ENCODE peak calls at places on chromosome 21, in five cellular contexts. One of them, this sample, is unnamed.

GRCh38 chr21:45530423-45531113 is 11.7 kb downstream of the SLC19A1 start:
- DNase-seq in pancreas: peak; percentile 11
- DNase-seq in left ventricle myocardium inferior: peak; percentile 7
- DNase-seq in AG04450: no peak
- DNase-seq in bronchial epithelial cell: no peak
- DNase-seq in this sample: no peak

GRCh38 chr21:46618738-46619369 is 14.0 kb upstream of the S100B start:
- DNase-seq in pancreas: no peak
- DNase-seq in left ventricle myocardium inferior: no peak
- DNase-seq in AG04450: no peak
- DNase-seq in bronchial epithelial cell: no peak
- DNase-seq in this sample: no peak

GRCh38 chr21:44011774-44012473 is at the start of gene TRAPPC10:
- DNase-seq in pancreas: peak; percentile 76
- DNase-seq in left ventricle myocardium inferior: peak; percentile 88
- DNase-seq in AG04450: peak; percentile 37
- DNase-seq in bronchial epithelial cell: peak; percentile 58
- DNase-seq in this sample: peak; percentile 49

GRCh38 chr21:37974081-37974480 is 57.8 kb upstream of the KCNJ6 start:
- DNase-seq in pancreas: no peak
- DNase-seq in left ventricle myocardium inferior: no peak
- DNase-seq in AG04450: no peak
- DNase-seq in bronchial epithelial cell: peak; percentile 15
- DNase-seq in this sample: peak; percentile 11

GRCh38 chr21:44360174-44360573 is 6.8 kb downstream of the TRPM2 start:
- DNase-seq in pancreas: no peak
- DNase-seq in left ventricle myocardium inferior: no peak
- DNase-seq in AG04450: no peak
- DNase-seq in bronchial epithelial cell: no peak
- DNase-seq in this sample: no peak

GRCh38 chr21:31284797-31285397 is 59.2 kb downstream of the TIAM1 start:
- DNase-seq in pancreas: no peak
- DNase-seq in left ventricle myocardium inferior: no peak
- DNase-seq in AG04450: no peak
- DNase-seq in bronchial epithelial cell: peak; percentile 55
- DNase-seq in this sample: no peak

GRCh38 chr21:15365751-15366392 is 301.1 kb upstream of the NRIP1 start:
- DNase-seq in pancreas: no peak
- DNase-seq in left ventricle myocardium inferior: no peak
- DNase-seq in AG04450: no peak
- DNase-seq in bronchial epithelial cell: peak; percentile 22
- DNase-seq in this sample: no peak

GRCh38 chr21:46126321-46127238 is 28.7 kb downstream of the COL6A2 start:
- DNase-seq in pancreas: peak; percentile 10
- DNase-seq in left ventricle myocardium inferior: no peak
- DNase-seq in AG04450: no peak
- DNase-seq in bronchial epithelial cell: no peak
- DNase-seq in this sample: no peak

GRCh38 chr21:29145354-29145782 is 14.9 kb downstream of the MAP3K7CL start:
- DNase-seq in pancreas: no peak
- DNase-seq in left ventricle myocardium inferior: no peak
- DNase-seq in AG04450: peak; percentile 73
- DNase-seq in bronchial epithelial cell: peak; percentile 98
- DNase-seq in this sample: peak; percentile 81

GRCh38 chr21:26106562-26106961 is 64.0 kb downstream of the APP start:
- DNase-seq in pancreas: no peak
- DNase-seq in left ventricle myocardium inferior: no peak
- DNase-seq in AG04450: no peak
- DNase-seq in bronchial epithelial cell: no peak
- DNase-seq in this sample: no peak

GRCh38 chr21:44083631-44084291 is 23.4 kb upstream of the PWP2 start:
- DNase-seq in pancreas: no peak
- DNase-seq in left ventricle myocardium inferior: no peak
- DNase-seq in AG04450: no peak
- DNase-seq in bronchial epithelial cell: peak; percentile 6
- DNase-seq in this sample: no peak

GRCh38 chr21:46112731-46113215 is 14.9 kb downstream of the COL6A2 start:
- DNase-seq in pancreas: peak; percentile 8
- DNase-seq in left ventricle myocardium inferior: no peak
- DNase-seq in AG04450: no peak
- DNase-seq in bronchial epithelial cell: no peak
- DNase-seq in this sample: no peak

GRCh38 chr21:44058652-44058964 is 46.5 kb downstream of the TRAPPC10 start:
- DNase-seq in pancreas: no peak
- DNase-seq in left ventricle myocardium inferior: no peak
- DNase-seq in AG04450: no peak
- DNase-seq in bronchial epithelial cell: no peak
- DNase-seq in this sample: no peak

GRCh38 chr21:46129846-46130651 is 25.3 kb downstream of the FTCD start:
- DNase-seq in pancreas: no peak
- DNase-seq in left ventricle myocardium inferior: peak; percentile 14
- DNase-seq in AG04450: no peak
- DNase-seq in bronchial epithelial cell: no peak
- DNase-seq in this sample: no peak

GRCh38 chr21:46160563-46161179 is 5.3 kb upstream of the FTCD start:
- DNase-seq in pancreas: peak; percentile 14
- DNase-seq in left ventricle myocardium inferior: no peak
- DNase-seq in AG04450: no peak
- DNase-seq in bronchial epithelial cell: no peak
- DNase-seq in this sample: no peak

GRCh38 chr21:29893687-29894086 is 46.1 kb downstream of the GRIK1 start:
- DNase-seq in pancreas: no peak
- DNase-seq in left ventricle myocardium inferior: no peak
- DNase-seq in AG04450: no peak
- DNase-seq in bronchial epithelial cell: peak; percentile 67
- DNase-seq in this sample: no peak

GRCh38 chr21:24224411-24224810 is 1382.9 kb downstream of the MRPL39 start:
- DNase-seq in pancreas: no peak
- DNase-seq in left ventricle myocardium inferior: no peak
- DNase-seq in AG04450: no peak
- DNase-seq in bronchial epithelial cell: peak; percentile 69
- DNase-seq in this sample: no peak

GRCh38 chr21:25127811-25128210 is 479.5 kb downstream of the MRPL39 start:
- DNase-seq in pancreas: no peak
- DNase-seq in left ventricle myocardium inferior: no peak
- DNase-seq in AG04450: no peak
- DNase-seq in bronchial epithelial cell: no peak
- DNase-seq in this sample: no peak

GRCh38 chr21:16533692-16534407 is 804.1 kb downstream of the USP25 start:
- DNase-seq in pancreas: no peak
- DNase-seq in left ventricle myocardium inferior: no peak
- DNase-seq in AG04450: no peak
- DNase-seq in bronchial epithelial cell: no peak
- DNase-seq in this sample: peak; percentile 32

GRCh38 chr21:44380876-44381275 is 27.5 kb downstream of the TRPM2 start:
- DNase-seq in pancreas: no peak
- DNase-seq in left ventricle myocardium inferior: no peak
- DNase-seq in AG04450: no peak
- DNase-seq in bronchial epithelial cell: no peak
- DNase-seq in this sample: no peak

GRCh38 chr21:21029159-21029558 is 30.9 kb downstream of the NCAM2 start:
- DNase-seq in pancreas: no peak
- DNase-seq in left ventricle myocardium inferior: no peak
- DNase-seq in AG04450: no peak
- DNase-seq in bronchial epithelial cell: no peak
- DNase-seq in this sample: peak; percentile 21

GRCh38 chr21:31873275-31873695 is 465 bp downstream of the HUNK start:
- DNase-seq in pancreas: peak; percentile 33
- DNase-seq in left ventricle myocardium inferior: no peak
- DNase-seq in AG04450: no peak
- DNase-seq in bronchial epithelial cell: no peak
- DNase-seq in this sample: no peak

GRCh38 chr21:36060159-36060921 is at the start of gene SETD4:
- DNase-seq in pancreas: peak; percentile 88
- DNase-seq in left ventricle myocardium inferior: peak; percentile 92
- DNase-seq in AG04450: peak; percentile 80
- DNase-seq in bronchial epithelial cell: peak; percentile 87
- DNase-seq in this sample: peak; percentile 75

GRCh38 chr21:17660449-17660848 is 47.7 kb upstream of the BTG3 start:
- DNase-seq in pancreas: no peak
- DNase-seq in left ventricle myocardium inferior: no peak
- DNase-seq in AG04450: no peak
- DNase-seq in bronchial epithelial cell: peak; percentile 66
- DNase-seq in this sample: no peak

GRCh38 chr21:37331411-37331810 is 35.2 kb upstream of the DYRK1A start:
- DNase-seq in pancreas: no peak
- DNase-seq in left ventricle myocardium inferior: no peak
- DNase-seq in AG04450: no peak
- DNase-seq in bronchial epithelial cell: no peak
- DNase-seq in this sample: no peak

GRCh38 chr21:37593740-37594471 is 227.3 kb downstream of the DYRK1A start:
- DNase-seq in pancreas: no peak
- DNase-seq in left ventricle myocardium inferior: no peak
- DNase-seq in AG04450: no peak
- DNase-seq in bronchial epithelial cell: no peak
- DNase-seq in this sample: no peak

GRCh38 chr21:45644041-45644906 is 749 bp downstream of the PCBP3 start:
- DNase-seq in pancreas: no peak
- DNase-seq in left ventricle myocardium inferior: no peak
- DNase-seq in AG04450: no peak
- DNase-seq in bronchial epithelial cell: no peak
- DNase-seq in this sample: no peak

GRCh38 chr21:45768011-45768740 is 124.7 kb downstream of the PCBP3 start:
- DNase-seq in pancreas: no peak
- DNase-seq in left ventricle myocardium inferior: no peak
- DNase-seq in AG04450: no peak
- DNase-seq in bronchial epithelial cell: no peak
- DNase-seq in this sample: no peak

GRCh38 chr21:38511662-38512243 is 13.5 kb upstream of the ERG start:
- DNase-seq in pancreas: no peak
- DNase-seq in left ventricle myocardium inferior: no peak
- DNase-seq in AG04450: no peak
- DNase-seq in bronchial epithelial cell: no peak
- DNase-seq in this sample: no peak

GRCh38 chr21:31668651-31669491 is 9.4 kb downstream of the SOD1 start:
- DNase-seq in pancreas: no peak
- DNase-seq in left ventricle myocardium inferior: no peak
- DNase-seq in AG04450: no peak
- DNase-seq in bronchial epithelial cell: peak; percentile 50
- DNase-seq in this sample: no peak

DNA sequence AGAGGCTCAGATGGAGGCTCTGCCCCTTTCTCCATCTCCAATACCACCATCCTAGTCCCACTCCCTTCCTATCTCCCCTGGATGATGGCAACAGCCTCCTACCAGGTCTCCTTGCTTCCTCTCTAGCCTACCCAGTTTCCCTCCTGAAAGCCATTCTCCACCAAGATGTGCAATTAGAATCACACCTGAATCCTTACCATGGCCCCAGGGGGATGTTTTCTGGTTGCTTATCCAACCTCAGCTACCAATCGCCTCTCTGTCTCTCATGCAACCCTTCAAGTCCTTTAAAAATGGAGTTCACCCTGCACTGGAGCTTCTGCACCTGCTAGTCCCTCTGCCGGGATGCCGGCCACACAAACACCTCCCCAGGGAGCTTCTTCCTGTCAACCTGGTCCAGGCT is 2.9 kb downstream of the RCAN1 start:
- DNase-seq in pancreas: no peak
- DNase-seq in left ventricle myocardium inferior: no peak
- DNase-seq in AG04450: no peak
- DNase-seq in bronchial epithelial cell: no peak
- DNase-seq in this sample: no peak
- H3K4me3 ChIP-seq in pancreas: no peak overlapping the region
- H3K4me3 ChIP-seq in left ventricle myocardium inferior: no peak overlapping the region
- H3K4me3 ChIP-seq in AG04450: no peak overlapping the region
- H3K4me3 ChIP-seq in bronchial epithelial cell: no peak overlapping the region
- H3K4me3 ChIP-seq in this sample: no peak overlapping the region

DNA sequence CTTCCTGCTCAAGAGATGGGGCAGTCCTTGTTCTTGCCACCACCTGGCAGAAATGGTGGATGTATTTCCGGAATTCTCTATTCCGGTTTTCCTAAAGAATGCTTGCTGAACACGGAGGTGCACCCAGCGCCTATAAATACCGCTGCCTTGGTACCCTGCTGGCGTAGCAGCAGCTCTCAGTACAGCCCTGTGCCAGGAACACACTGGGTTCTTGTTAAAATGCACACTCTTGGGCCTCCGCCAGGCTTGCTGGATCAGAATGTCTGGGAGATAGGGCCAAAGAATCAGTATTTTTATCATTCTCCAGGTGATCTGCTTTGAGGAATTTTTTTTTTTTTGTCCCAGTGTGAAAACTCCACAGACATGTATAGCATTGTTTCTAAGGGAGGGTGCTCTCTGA is 54.2 kb downstream of the IGSF5 start:
- DNase-seq in pancreas: no peak
- DNase-seq in left ventricle myocardium inferior: peak; percentile 52
- DNase-seq in AG04450: no peak
- DNase-seq in bronchial epithelial cell: no peak
- DNase-seq in this sample: no peak
- H3K4me3 ChIP-seq in pancreas: no peak overlapping the region
- H3K4me3 ChIP-seq in left ventricle myocardium inferior: peak overlapping the region; percentile 23
- H3K4me3 ChIP-seq in AG04450: no peak overlapping the region
- H3K4me3 ChIP-seq in bronchial epithelial cell: no peak overlapping the region
- H3K4me3 ChIP-seq in this sample: no peak overlapping the region

GRCh38 chr21:42746593-42747266 is 93.3 kb downstream of the PDE9A start:
- DNase-seq in pancreas: peak; percentile 41
- DNase-seq in left ventricle myocardium inferior: peak; percentile 46
- DNase-seq in AG04450: no peak
- DNase-seq in bronchial epithelial cell: no peak
- DNase-seq in this sample: no peak

GRCh38 chr21:42747267-42747701 is 93.9 kb downstream of the PDE9A start:
- DNase-seq in pancreas: no peak
- DNase-seq in left ventricle myocardium inferior: no peak
- DNase-seq in AG04450: no peak
- DNase-seq in bronchial epithelial cell: no peak
- DNase-seq in this sample: no peak

GRCh38 chr21:42748620-42749176 is 95.3 kb downstream of the PDE9A start:
- DNase-seq in pancreas: no peak
- DNase-seq in left ventricle myocardium inferior: no peak
- DNase-seq in AG04450: no peak
- DNase-seq in bronchial epithelial cell: no peak
- DNase-seq in this sample: no peak

GRCh38 chr21:42749226-42749625 is 95.8 kb downstream of the PDE9A start:
- DNase-seq in pancreas: no peak
- DNase-seq in left ventricle myocardium inferior: no peak
- DNase-seq in AG04450: no peak
- DNase-seq in bronchial epithelial cell: no peak
- DNase-seq in this sample: no peak

GRCh38 chr21:42747746-42748351 is 94.4 kb downstream of the PDE9A start:
- DNase-seq in pancreas: no peak
- DNase-seq in left ventricle myocardium inferior: no peak
- DNase-seq in AG04450: no peak
- DNase-seq in bronchial epithelial cell: no peak
- DNase-seq in this sample: no peak
- H3K4me3 ChIP-seq in pancreas: no peak overlapping the region
- H3K4me3 ChIP-seq in left ventricle myocardium inferior: no peak overlapping the region
- H3K4me3 ChIP-seq in AG04450: no peak overlapping the region
- H3K4me3 ChIP-seq in bronchial epithelial cell: no peak overlapping the region
- H3K4me3 ChIP-seq in this sample: no peak overlapping the region

DNA sequence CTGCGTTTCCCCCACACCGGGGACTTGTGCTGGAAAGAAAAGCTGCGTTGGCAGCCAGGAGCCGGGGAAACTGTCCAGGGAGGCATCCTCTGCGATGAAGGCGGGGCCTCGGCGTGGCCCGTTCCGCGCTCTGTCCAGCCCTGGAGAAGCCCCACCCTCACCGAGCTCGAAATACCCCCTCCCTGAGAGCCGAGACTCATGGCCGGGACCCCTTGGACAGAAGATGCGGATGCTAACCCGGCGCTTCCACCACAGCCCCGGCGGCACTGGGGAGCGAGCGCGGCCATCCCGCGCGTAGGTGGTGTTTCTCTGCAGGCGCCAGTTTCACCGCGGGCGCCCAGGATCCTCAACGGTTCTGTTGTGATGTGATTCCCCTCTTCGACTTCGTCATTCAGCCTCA is 31.6 kb downstream of the PDE9A start:
- DNase-seq in pancreas: no peak
- DNase-seq in left ventricle myocardium inferior: no peak
- DNase-seq in AG04450: no peak
- DNase-seq in bronchial epithelial cell: no peak
- DNase-seq in this sample: no peak
- H3K4me3 ChIP-seq in pancreas: no peak overlapping the region
- H3K4me3 ChIP-seq in left ventricle myocardium inferior: peak overlapping the region; percentile 33
- H3K4me3 ChIP-seq in AG04450: no peak overlapping the region
- H3K4me3 ChIP-seq in bronchial epithelial cell: no peak overlapping the region
- H3K4me3 ChIP-seq in this sample: no peak overlapping the region

This sample was measured in skeletal muscle cell.